ENCODE peak calls at places on chromosomes 5 and 9, in eight cellular contexts. B is endothelial cell; R is HCEC 1CT; G is SHP77; Q is retina; S is cerebellar nuclear complex; P is RWPE1; V is central memory CD4-positive, alpha-beta T cell. E is an unnamed sample.

GRCh38 chr5:54655266-54655665 is 137.7 kb downstream of the SNX18 start:
- DNase-seq in B (no peak), R (no peak), G (no peak), Q (no peak), S (no peak), P (no peak), V (no peak), E (no peak)

GRCh38 chr9:114080773-114081440 is 2.8 kb upstream of the AMBP start:
- DNase-seq in B (no peak), R (no peak), G (no peak), Q (no peak), S (no peak), P (no peak), V (no peak), E (no peak)

GRCh38 chr5:36777105-36777757 is 99.3 kb upstream of the NIPBL start:
- DNase-seq in B (peak), R (peak), G (peak), Q (peak), S (no peak), P (peak), V (no peak), E (no peak)

GRCh38 chr5:2094616-2094995 is 211.9 kb upstream of the IRX4 start:
- DNase-seq in B (no peak), R (no peak), G (no peak), Q (no peak), S (no peak), P (no peak), V (no peak), E (no peak)

GRCh38 chr9:98364042-98364441 is 108.6 kb upstream of the TBC1D2 start:
- DNase-seq in B (no peak), R (no peak), G (no peak), Q (no peak), S (no peak), P (no peak), V (no peak), E (no peak)

GRCh38 chr5:20335978-20336377 is 348.0 kb upstream of the CDH18 start:
- DNase-seq in B (no peak), R (no peak), G (no peak), Q (no peak), S (no peak), P (no peak), V (no peak), E (no peak)

GRCh38 chr9:97853844-97854695 is 1.0 kb downstream of the FOXE1 start:
- DNase-seq in B (peak), R (no peak), G (no peak), Q (peak), S (no peak), P (peak), V (peak), E (peak)

GRCh38 chr9:83937861-83938455 is 16.7 kb upstream of the KIF27 start:
- DNase-seq in B (peak), R (peak), G (peak), Q (peak), S (peak), P (peak), V (peak), E (no peak)

GRCh38 chr5:156258934-156259333 is 68.0 kb upstream of the SGCD start:
- DNase-seq in B (no peak), R (no peak), G (no peak), Q (no peak), S (no peak), P (no peak), V (no peak), E (no peak)

GRCh38 chr9:137312852-137313325 is 10.8 kb upstream of the NRARP start:
- DNase-seq in B (no peak), R (no peak), G (no peak), Q (no peak), S (no peak), P (no peak), V (no peak), E (no peak)